ENCODE peak calls at places on chromosomes 11 and 22, in four cellular contexts. J, Z, G and R are unnamed samples.

GRCh38 chr11:18611196-18611595 is 11.6 kb downstream of the MISFA start:
- DNase-seq in J (no peak), Z (no peak), G (no peak), R (no peak)

GRCh38 chr22:35150163-35151107 is 84.5 kb downstream of the ISX start:
- DNase-seq in J (no peak), Z (peak; percentile 44), G (peak; percentile 5), R (peak; percentile 33)

GRCh38 chr11:84019576-84020194 is 733.5 kb upstream of the CCDC90B start:
- DNase-seq in J (no peak), Z (no peak), G (no peak), R (peak; percentile 85)

GRCh38 chr22:29519996-29520395 is 33.6 kb downstream of the THOC5 start:
- DNase-seq in J (no peak), Z (no peak), G (no peak), R (no peak)

GRCh38 chr11:47234669-47235075 is 13.9 kb downstream of the ACP2 start:
- DNase-seq in J (peak; percentile 27), Z (no peak), G (no peak), R (no peak)

GRCh38 chr22:39681038-39681861 is 110.7 kb downstream of the CACNA1I start:
- DNase-seq in J (no peak), Z (no peak), G (no peak), R (no peak)

GRCh38 chr22:50250555-50251471 is at the start of gene HDAC10:
- DNase-seq in J (peak; percentile 42), Z (peak; percentile 76), G (no peak), R (peak; percentile 85)

GRCh38 chr11:133263332-133263731 is 269.0 kb downstream of the OPCML start:
- DNase-seq in J (no peak), Z (no peak), G (no peak), R (no peak)

GRCh38 chr11:43905788-43906187 is 25.2 kb downstream of the ALKBH3 start:
- DNase-seq in J (no peak), Z (no peak), G (no peak), R (no peak)

GRCh38 chr22:33519140-33519973 is 400.9 kb downstream of the LARGE1 start:
- DNase-seq in J (no peak), Z (peak; percentile 22), G (no peak), R (peak; percentile 58)

GRCh38 chr11:8039530-8040260 is 41.3 kb upstream of the TUB start:
- DNase-seq in J (no peak), Z (no peak), G (no peak), R (no peak)

GRCh38 chr11:70443043-70444030 is 45.0 kb downstream of the CTTN start:
- DNase-seq in J (no peak), Z (no peak), G (no peak), R (no peak)